ENCODE peak calls at places on chromosomes 13 and 19, in seven cellular contexts. One of them, this sample, is unnamed.
A peak's percentile ranks its signal among the peaks of the same experiment; 100 is the strongest.

GRCh38 chr13:40631605-40632004 is 34.8 kb downstream of the FOXO1 start:
- DNase-seq in naive B cell: no peak
- DNase-seq in Calu3: no peak
- DNase-seq in fibroblast of the conjunctiva: no peak
- DNase-seq in amygdala: no peak
- DNase-seq in HT-29: no peak
- DNase-seq in adrenal gland: no peak
- DNase-seq in this sample: no peak

GRCh38 chr13:52361225-52361624 is 44.7 kb downstream of the THSD1 start:
- DNase-seq in naive B cell: no peak
- DNase-seq in Calu3: no peak
- DNase-seq in fibroblast of the conjunctiva: no peak
- DNase-seq in amygdala: no peak
- DNase-seq in HT-29: no peak
- DNase-seq in adrenal gland: no peak
- DNase-seq in this sample: no peak

GRCh38 chr13:78241278-78241919 is 322.8 kb upstream of the EDNRB start:
- DNase-seq in naive B cell: no peak
- DNase-seq in Calu3: peak; percentile 16
- DNase-seq in fibroblast of the conjunctiva: peak; percentile 1
- DNase-seq in amygdala: no peak
- DNase-seq in HT-29: peak; percentile 55
- DNase-seq in adrenal gland: peak; percentile 50
- DNase-seq in this sample: peak; percentile 5

GRCh38 chr13:46154136-46154854 is 27.7 kb downstream of the LCP1 start:
- DNase-seq in naive B cell: no peak
- DNase-seq in Calu3: no peak
- DNase-seq in fibroblast of the conjunctiva: no peak
- DNase-seq in amygdala: no peak
- DNase-seq in HT-29: no peak
- DNase-seq in adrenal gland: no peak
- DNase-seq in this sample: no peak

GRCh38 chr19:850221-850978 is 1.7 kb upstream of the ELANE start:
- DNase-seq in naive B cell: no peak
- DNase-seq in Calu3: peak; percentile 56
- DNase-seq in fibroblast of the conjunctiva: peak; percentile 94
- DNase-seq in amygdala: no peak
- DNase-seq in HT-29: peak; percentile 32
- DNase-seq in adrenal gland: peak; percentile 97
- DNase-seq in this sample: no peak

GRCh38 chr19:35136977-35137702 is 1.5 kb upstream of the FXYD1 start:
- DNase-seq in naive B cell: no peak
- DNase-seq in Calu3: no peak
- DNase-seq in fibroblast of the conjunctiva: no peak
- DNase-seq in amygdala: no peak
- DNase-seq in HT-29: no peak
- DNase-seq in adrenal gland: no peak
- DNase-seq in this sample: no peak

GRCh38 chr13:28718186-28718537 is 608 bp downstream of the SLC46A3 start:
- DNase-seq in naive B cell: no peak
- DNase-seq in Calu3: no peak
- DNase-seq in fibroblast of the conjunctiva: no peak
- DNase-seq in amygdala: no peak
- DNase-seq in HT-29: peak; percentile 50
- DNase-seq in adrenal gland: no peak
- DNase-seq in this sample: no peak

GRCh38 chr13:84917252-84917878 is 881.9 kb downstream of the SLITRK6 start:
- DNase-seq in naive B cell: no peak
- DNase-seq in Calu3: no peak
- DNase-seq in fibroblast of the conjunctiva: no peak
- DNase-seq in amygdala: no peak
- DNase-seq in HT-29: peak; percentile 94
- DNase-seq in adrenal gland: no peak
- DNase-seq in this sample: no peak

GRCh38 chr13:25980255-25980654 is 71.6 kb downstream of the SHISA2 start:
- DNase-seq in naive B cell: no peak
- DNase-seq in Calu3: peak; percentile 50
- DNase-seq in fibroblast of the conjunctiva: no peak
- DNase-seq in amygdala: no peak
- DNase-seq in HT-29: peak; percentile 75
- DNase-seq in adrenal gland: no peak
- DNase-seq in this sample: peak; percentile 52

GRCh38 chr13:103097366-103097928 is 31.2 kb upstream of the SLC10A2 start:
- DNase-seq in naive B cell: no peak
- DNase-seq in Calu3: no peak
- DNase-seq in fibroblast of the conjunctiva: no peak
- DNase-seq in amygdala: peak; percentile 9
- DNase-seq in HT-29: no peak
- DNase-seq in adrenal gland: no peak
- DNase-seq in this sample: no peak